ENCODE peak calls at places on chromosomes 4 and X, in seven cellular contexts. K, X, U, R, B, H and M are unnamed samples.

GRCh38 chr4:71564775-71565174 is 219.1 kb downstream of the GC start:
- DNase-seq in K (no peak), X (no peak), U (no peak), R (no peak), B (no peak), H (no peak), M (peak)

GRCh38 chrX:21985332-21985777 is 44.8 kb downstream of the SMS start:
- DNase-seq in K (peak), X (peak), U (peak), R (peak), B (peak), H (peak), M (peak)

GRCh38 chr4:126762651-126763247 is 870.0 kb upstream of the INTU start:
- DNase-seq in K (no peak), X (no peak), U (no peak), R (no peak), B (no peak), H (no peak), M (no peak)

GRCh38 chr4:78075986-78076385 is 18.9 kb downstream of the FRAS1 start:
- DNase-seq in K (no peak), X (no peak), U (no peak), R (no peak), B (no peak), H (no peak), M (no peak)

GRCh38 chr4:183430317-183430986 is 14.0 kb upstream of the CDKN2AIP start:
- DNase-seq in K (no peak), X (no peak), U (no peak), R (no peak), B (peak), H (no peak), M (no peak)

GRCh38 chrX:79366888-79367749 is at the start of gene ITM2A:
- DNase-seq in K (no peak), X (no peak), U (peak), R (no peak), B (peak), H (no peak), M (no peak)

GRCh38 chr4:56626420-56626819 is 54.7 kb downstream of the HOPX start:
- DNase-seq in K (no peak), X (no peak), U (no peak), R (no peak), B (no peak), H (no peak), M (no peak)

GRCh38 chr4:127249066-127249766 is 383.5 kb upstream of the INTU start:
- DNase-seq in K (peak), X (no peak), U (no peak), R (no peak), B (no peak), H (no peak), M (peak)

GRCh38 chr4:123244233-123244632 is 152.4 kb upstream of the SPRY1 start:
- DNase-seq in K (no peak), X (peak), U (peak), R (no peak), B (peak), H (no peak), M (peak)

GRCh38 chr4:61202100-61202637 is 2.0 kb downstream of the ADGRL3 start:
- DNase-seq in K (peak), X (no peak), U (peak), R (no peak), B (peak), H (peak), M (no peak)

GRCh38 chr4:57090099-57090498 is 20.1 kb downstream of the IGFBP7 start:
- DNase-seq in K (no peak), X (no peak), U (no peak), R (no peak), B (no peak), H (no peak), M (no peak)

GRCh38 chrX:38880460-38880859 is 79.2 kb downstream of the MID1IP1 start:
- DNase-seq in K (peak), X (peak), U (no peak), R (no peak), B (no peak), H (no peak), M (peak)

GRCh38 chr4:137417676-137418075 is 114.6 kb downstream of the PCDH18 start:
- DNase-seq in K (no peak), X (no peak), U (no peak), R (no peak), B (no peak), H (no peak), M (peak)

GRCh38 chrX:154419688-154420401 is 8.5 kb downstream of the TAFAZZIN start:
- DNase-seq in K (no peak), X (no peak), U (no peak), R (no peak), B (no peak), H (no peak), M (no peak)

GRCh38 chr4:10008208-10009005 is 12.9 kb downstream of the SLC2A9 start:
- DNase-seq in K (peak), X (no peak), U (no peak), R (no peak), B (no peak), H (no peak), M (no peak)

GRCh38 chrX:74449322-74449936 is 28.1 kb downstream of the SLC16A2 start:
- DNase-seq in K (peak), X (peak), U (no peak), R (peak), B (no peak), H (no peak), M (no peak)
- H3K27ac ChIP-seq in K (peak), X (peak), U (no peak), R (no peak), B (no peak), H (no peak), M (no peak)

GRCh38 chr4:4456816-4457578 is 70.1 kb downstream of the NSG1 start:
- DNase-seq in K (no peak), X (no peak), U (no peak), R (no peak), B (no peak), H (no peak), M (no peak)
- H3K27ac ChIP-seq in K (no peak), X (no peak), U (no peak), R (no peak), B (no peak), H (no peak), M (peak)

GRCh38 chr4:85763207-85763606 is 288.3 kb downstream of the ARHGAP24 start:
- DNase-seq in K (peak), X (no peak), U (no peak), R (no peak), B (no peak), H (no peak), M (no peak)
- H3K27ac ChIP-seq in K (peak), X (no peak), U (peak), R (no peak), B (no peak), H (no peak), M (peak)

GRCh38 chr4:17168571-17168970 is 270.1 kb upstream of the LDB2 start:
- DNase-seq in K (no peak), X (no peak), U (no peak), R (no peak), B (no peak), H (no peak), M (peak)
- H3K27ac ChIP-seq in K (no peak), X (no peak), U (no peak), R (peak), B (no peak), H (peak), M (peak)